ENCODE peak calls at places on chromosomes 6 and 20, in four cellular contexts. R is astrocyte of the spinal cord, H is OCI-LY7, E is fibroblast of lung. S is an unnamed sample.

GRCh38 chr6:152723398-152723797 is 25.7 kb downstream of the MYCT1 start:
- DNase-seq in R (peak; percentile 65), H (no peak), E (no peak), S (no peak)

GRCh38 chr20:24831232-24831631 is 117.8 kb upstream of the CST7 start:
- DNase-seq in R (no peak), H (no peak), E (no peak), S (no peak)

GRCh38 chr6:128492386-128492785 is 28.0 kb downstream of the PTPRK start:
- DNase-seq in R (peak; percentile 81), H (no peak), E (peak; percentile 83), S (no peak)

GRCh38 chr6:38498085-38498484 is 141.6 kb downstream of the BTBD9 start:
- DNase-seq in R (no peak), H (no peak), E (no peak), S (no peak)

GRCh38 chr20:46810442-46811327 is 84.0 kb upstream of the EYA2 start:
- DNase-seq in R (no peak), H (no peak), E (no peak), S (peak; percentile 56)

GRCh38 chr6:166621114-166621540 is 5.9 kb downstream of the RPS6KA2 start:
- DNase-seq in R (no peak), H (no peak), E (no peak), S (no peak)

GRCh38 chr20:59827138-59828056 is 106.0 kb downstream of the SYCP2 start:
- DNase-seq in R (no peak), H (no peak), E (no peak), S (no peak)

GRCh38 chr6:2746557-2747061 is 4.1 kb downstream of the MYLK4 start:
- DNase-seq in R (peak; percentile 32), H (no peak), E (no peak), S (no peak)

GRCh38 chr6:37936150-37936549 is 116.6 kb downstream of the ZFAND3 start:
- DNase-seq in R (no peak), H (no peak), E (no peak), S (no peak)

GRCh38 chr6:165010556-165011535 is 298.6 kb downstream of the C6orf118 start:
- DNase-seq in R (peak; percentile 9), H (no peak), E (no peak), S (no peak)

GRCh38 chr6:87154641-87155271 is 609 bp upstream of the ZNF292 start:
- DNase-seq in R (peak; percentile 82), H (peak; percentile 80), E (peak; percentile 79), S (no peak)

GRCh38 chr20:58693226-58694006 is 816 bp downstream of the NPEPL1 start:
- DNase-seq in R (no peak), H (no peak), E (no peak), S (no peak)

GRCh38 chr6:54132587-54132986 is 21.3 kb downstream of the MLIP start:
- DNase-seq in R (no peak), H (no peak), E (no peak), S (no peak)

GRCh38 chr6:100465701-100466409 is 1.1 kb upstream of the SIM1 start:
- DNase-seq in R (peak; percentile 38), H (no peak), E (no peak), S (no peak)

GRCh38 chr6:14804001-14804401 is 441.9 kb upstream of the JARID2 start:
- DNase-seq in R (peak; percentile 61), H (no peak), E (no peak), S (no peak)

GRCh38 chr20:63565699-63566335 is 8.2 kb downstream of the HELZ2 start:
- DNase-seq in R (no peak), H (no peak), E (no peak), S (no peak)

GRCh38 chr6:96301781-96302180 is 219.8 kb upstream of the UFL1 start:
- DNase-seq in R (peak; percentile 13), H (no peak), E (no peak), S (no peak)

GRCh38 chr6:156662025-156662445 is 115.1 kb upstream of the ARID1B start:
- DNase-seq in R (no peak), H (peak; percentile 37), E (no peak), S (peak; percentile 78)

GRCh38 chr6:150702675-150703074 is 103.0 kb downstream of the PLEKHG1 start:
- DNase-seq in R (no peak), H (no peak), E (no peak), S (no peak)

GRCh38 chr6:53338304-53338703 is 10.4 kb downstream of the ELOVL5 start:
- DNase-seq in R (no peak), H (no peak), E (no peak), S (no peak)

GRCh38 chr6:89951574-89952360 is 57.5 kb downstream of the GJA10 start:
- DNase-seq in R (peak; percentile 74), H (no peak), E (peak; percentile 14), S (no peak)

GRCh38 chr20:51350941-51351631 is 191.4 kb downstream of the NFATC2 start:
- DNase-seq in R (peak; percentile 96), H (no peak), E (peak; percentile 84), S (no peak)

GRCh38 chr6:139743629-139744028 is 369.2 kb upstream of the CITED2 start:
- DNase-seq in R (peak; percentile 93), H (no peak), E (peak; percentile 81), S (no peak)

GRCh38 chr20:36043892-36044515 is 75.6 kb downstream of the CNBD2 start:
- DNase-seq in R (no peak), H (no peak), E (no peak), S (no peak)

GRCh38 chr6:159691133-159691962 is 1.7 kb downstream of the SOD2 start:
- DNase-seq in R (peak; percentile 79), H (peak; percentile 75), E (peak; percentile 94), S (no peak)

GRCh38 chr6:44645276-44645675 is 257.8 kb downstream of the CDC5L start:
- DNase-seq in R (no peak), H (no peak), E (no peak), S (no peak)
- TF ChIP-seq CTCF in R (peak; percentile 18), H (no peak), E (peak; percentile 8), S (no peak)

GRCh38 chr6:116761779-116762178 is 3.7 kb downstream of the FAM162B start:
- DNase-seq in R (no peak), H (no peak), E (no peak), S (no peak)
- TF ChIP-seq CTCF in R (no peak), H (no peak), E (no peak), S (no peak)

GRCh38 chr6:105001906-105002305 is 45.0 kb downstream of the LIN28B start:
- DNase-seq in R (no peak), H (no peak), E (no peak), S (no peak)

GRCh38 chr6:105001063-105001462 is 44.2 kb downstream of the LIN28B start:
- DNase-seq in R (no peak), H (no peak), E (no peak), S (no peak)

DNA sequence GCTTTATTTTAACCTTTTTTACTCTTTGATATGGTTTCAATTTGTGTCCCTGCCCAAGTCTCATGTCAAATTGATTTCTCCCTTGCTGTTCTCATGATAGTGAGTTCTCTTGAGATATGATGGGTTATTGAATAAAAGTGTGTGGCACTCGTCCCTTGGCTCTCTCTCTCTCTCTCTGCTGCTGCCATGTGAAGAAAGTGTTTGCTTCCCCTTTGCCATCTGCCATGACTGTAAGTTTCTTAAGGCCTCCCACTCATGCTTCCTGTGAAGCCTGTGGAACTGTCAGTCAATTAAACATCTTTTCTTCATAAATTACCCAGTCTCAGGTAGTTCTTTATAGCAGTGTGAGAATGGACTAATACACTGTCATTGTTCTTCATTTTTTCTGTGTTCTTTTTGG is 48.5 kb downstream of the LIN28B start:
- DNase-seq in R (no peak), H (no peak), E (no peak), S (no peak)
- TF ChIP-seq CTCF in R (no peak), H (no peak), E (no peak), S (no peak)

GRCh38 chr20:12358006-12358654 is 440.4 kb downstream of the BTBD3 start:
- DNase-seq in R (no peak), H (no peak), E (no peak), S (no peak)
- TF ChIP-seq CTCF in R (no peak), H (peak; percentile 25), E (no peak), S (peak; percentile 48)

GRCh38 chr20:45294003-45294368 is 12.7 kb upstream of the RBPJL start:
- DNase-seq in R (no peak), H (no peak), E (no peak), S (no peak)
- TF ChIP-seq CTCF in R (no peak), H (no peak), E (no peak), S (peak; percentile 30)

DNA sequence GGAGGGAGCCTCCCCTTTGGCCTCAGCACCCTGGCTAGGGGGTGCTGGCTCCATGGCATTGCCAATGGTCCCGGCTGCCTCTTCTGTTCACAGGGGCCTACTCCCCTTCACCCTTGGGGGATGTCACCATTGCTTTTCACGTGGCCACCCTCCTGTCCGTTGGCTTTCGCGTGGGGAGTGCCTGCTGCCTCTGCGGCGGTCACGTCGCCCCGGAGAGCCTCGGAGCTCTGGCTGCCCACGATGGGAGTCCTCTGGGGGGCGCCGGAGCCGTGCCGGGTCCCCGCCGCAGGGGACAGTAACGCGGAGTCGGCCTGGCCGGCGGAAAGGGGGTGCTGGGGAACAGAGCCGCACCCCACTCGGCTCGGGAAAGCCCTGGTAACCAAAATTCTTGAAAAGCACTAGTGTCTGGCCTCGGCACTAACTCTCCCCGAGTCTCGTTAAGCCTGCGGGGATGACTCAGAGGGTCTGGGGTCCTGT is 661 bp upstream of the HEBP2 start:
- DNase-seq in R (no peak), H (peak; percentile 36), E (peak; percentile 20), S (no peak)
- TF ChIP-seq CTCF in R (peak; percentile 42), H (no peak), E (peak; percentile 14), S (peak; percentile 25)

GRCh38 chr20:7980332-7981046 is 39.1 kb downstream of the TMX4 start:
- DNase-seq in R (peak; percentile 45), H (peak; percentile 36), E (peak; percentile 70), S (no peak)
- TF ChIP-seq CTCF in R (peak; percentile 49), H (peak; percentile 76), E (peak; percentile 65), S (peak; percentile 72)

DNA sequence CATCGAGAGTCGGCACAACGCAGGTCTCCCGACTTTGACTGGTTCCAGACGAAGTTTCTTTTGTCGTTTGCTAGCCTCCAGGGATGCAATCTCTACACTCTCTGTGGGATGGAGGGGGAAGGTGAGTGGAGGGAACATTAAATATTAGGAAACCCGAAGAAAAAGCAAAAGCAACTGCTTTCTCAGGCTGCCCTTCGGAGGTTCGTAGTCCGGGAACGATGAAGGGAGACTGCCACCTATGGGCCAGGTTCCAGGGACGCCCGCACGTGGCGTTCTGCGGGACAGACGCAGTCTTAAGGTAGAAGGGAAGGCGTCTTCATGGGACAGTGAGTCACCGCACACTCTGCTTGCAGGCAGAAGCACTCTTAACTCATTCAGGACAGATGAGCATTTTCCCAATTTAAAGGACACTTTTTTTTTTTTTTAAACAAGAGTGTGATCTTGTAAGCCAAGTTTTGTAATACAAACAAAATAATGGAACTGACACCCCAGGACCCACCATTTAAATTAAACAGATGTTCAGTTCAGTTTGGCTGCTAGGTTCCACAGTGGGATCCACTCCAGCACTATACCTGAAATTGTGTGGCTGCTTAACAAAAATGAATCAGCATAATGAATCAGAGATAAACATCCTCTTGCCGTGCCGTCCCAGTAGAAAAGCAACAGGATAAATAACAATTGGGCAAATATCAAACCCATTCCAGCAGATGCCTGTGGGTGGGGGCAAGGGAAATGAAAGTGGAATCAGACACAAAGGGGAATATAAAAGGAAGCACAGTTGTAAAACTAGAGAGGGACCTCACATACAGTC is 65.8 kb upstream of the ARMC2 start:
- DNase-seq in R (peak; percentile 84), H (peak; percentile 80), E (peak; percentile 85), S (peak; percentile 80)
- TF ChIP-seq CTCF in R (peak; percentile 84), H (peak; percentile 90), E (peak; percentile 90), S (peak; percentile 89)

S was measured in type B pancreatic cell.